ENCODE peak calls at places on chromosomes 12 and 14, in nine cellular contexts. Z is GM04504, O is NCI-H1105, M is GM12865, Y is nucleus accumbens, V is H54, S is ELR, F is cardiac fibroblast, L is body of pancreas. G is an unnamed sample.

GRCh38 chr12:55676707-55677106 is 31.0 kb downstream of the ITGA7 start:
- DNase-seq in S (no peak), O (no peak), Z (no peak), M (no peak), V (no peak), Y (no peak), L (peak), F (no peak), G (no peak)

GRCh38 chr12:53676715-53677611 is 1.1 kb upstream of the ATP5MC2 start:
- DNase-seq in Z (no peak), M (no peak), F (peak), L (peak), V (no peak), Y (peak), O (no peak), S (peak), G (no peak)

GRCh38 chr14:73472182-73473114 is 14.1 kb upstream of the NUMB start:
- DNase-seq in Z (no peak), L (peak), F (peak), Y (no peak), V (peak), S (peak), O (peak), M (peak), G (no peak)

GRCh38 chr14:96264850-96265249 is 8.8 kb downstream of the BDKRB1 start:
- DNase-seq in F (peak), Z (no peak), L (no peak), V (no peak), Y (no peak), M (no peak), S (peak), O (no peak), G (no peak)

GRCh38 chr14:71143391-71144290 is 236.4 kb downstream of the PCNX1 start:
- DNase-seq in S (peak), V (no peak), O (no peak), F (peak), L (peak), M (no peak), Z (no peak), Y (no peak), G (no peak)

GRCh38 chr12:52178984-52179383 is 12.8 kb downstream of the KRT80 start:
- DNase-seq in O (no peak), V (no peak), Z (no peak), L (no peak), M (no peak), S (no peak), F (no peak), Y (no peak), G (no peak)

GRCh38 chr12:55072093-55072492 is 52.3 kb downstream of the NEUROD4 start:
- DNase-seq in Y (peak), O (peak), L (peak), Z (no peak), S (peak), M (peak), F (peak), V (no peak), G (peak)

GRCh38 chr12:131473721-131474709 is 236.9 kb upstream of the SFSWAP start:
- DNase-seq in Z (no peak), M (no peak), S (no peak), Y (no peak), F (no peak), O (no peak), L (no peak), V (no peak), G (no peak)

GRCh38 chr12:130394906-130395305 is 57.2 kb downstream of the PIWIL1 start:
- DNase-seq in Z (no peak), F (no peak), M (no peak), O (no peak), L (no peak), V (no peak), Y (no peak), S (no peak), G (no peak)

GRCh38 chr12:63206908-63207307 is 55.9 kb upstream of the AVPR1A start:
- DNase-seq in Z (peak), F (peak), M (no peak), V (no peak), O (peak), S (peak), L (peak), Y (no peak), G (no peak)

GRCh38 chr12:56408799-56409417 is 40.3 kb downstream of the TIMELESS start:
- DNase-seq in V (no peak), Y (no peak), M (no peak), O (no peak), F (no peak), S (no peak), L (no peak), Z (no peak), G (no peak)

GRCh38 chr12:122064780-122065588 is 13.6 kb upstream of the MLXIP start:
- DNase-seq in O (no peak), V (peak), Z (peak), M (no peak), F (peak), Y (no peak), S (peak), L (peak), G (no peak)

GRCh38 chr14:75279739-75280447 is 1.3 kb downstream of the FOS start:
- DNase-seq in Y (no peak), M (no peak), Z (peak), L (peak), V (no peak), F (no peak), O (peak), S (no peak), G (peak)

GRCh38 chr12:71269199-71269598 is 111.4 kb upstream of the TSPAN8 start:
- DNase-seq in F (no peak), Y (no peak), V (no peak), M (no peak), S (no peak), L (no peak), Z (no peak), O (no peak), G (no peak)

G was measured in stimulated activated naive CD4-positive, alpha-beta T cell.